ENCODE peak calls at places on chromosome 5, in eight cellular contexts. U is heart right ventricle, Z is tibial artery, C is aorta, W is esophagus squamous epithelium, D is left ventricle myocardium inferior, Q is heart left ventricle, X is fibroblast of lung. H is an unnamed sample.
A peak's percentile ranks its signal among the peaks of the same experiment; 100 is the strongest.

GRCh38 chr5:160064979-160065619 is 54.2 kb downstream of the PWWP2A start:
- DNase-seq in U (no peak), Z (no peak), C (no peak), W (no peak), D (no peak), Q (no peak), X (no peak), H (no peak)

GRCh38 chr5:170791325-170791954 is 7.9 kb downstream of the GABRP start:
- DNase-seq in U (peak; percentile 49), Z (peak; percentile 58), C (peak; percentile 82), W (no peak), D (peak; percentile 54), Q (peak; percentile 73), X (peak; percentile 47), H (peak; percentile 34)

GRCh38 chr5:149201121-149201637 is 59.9 kb downstream of the ABLIM3 start:
- DNase-seq in U (no peak), Z (no peak), C (no peak), W (no peak), D (no peak), Q (no peak), X (no peak), H (no peak)

GRCh38 chr5:159749146-159749545 is 167.1 kb upstream of the ADRA1B start:
- DNase-seq in U (no peak), Z (no peak), C (no peak), W (no peak), D (no peak), Q (no peak), X (peak; percentile 65), H (no peak)

GRCh38 chr5:163338-163620 is 28.0 kb upstream of the LRRC14B start:
- DNase-seq in U (no peak), Z (no peak), C (peak; percentile 58), W (no peak), D (no peak), Q (no peak), X (no peak), H (no peak)

GRCh38 chr5:159463590-159464321 is 133.5 kb upstream of the IL12B start:
- DNase-seq in U (no peak), Z (no peak), C (no peak), W (no peak), D (no peak), Q (no peak), X (peak; percentile 54), H (no peak)

GRCh38 chr5:134138416-134139376 is 24.2 kb downstream of the TCF7 start:
- DNase-seq in U (no peak), Z (peak; percentile 6), C (no peak), W (no peak), D (peak; percentile 11), Q (peak; percentile 4), X (peak; percentile 68), H (no peak)

GRCh38 chr5:17803976-17804375 is 169.7 kb downstream of the TAF11L14 start:
- DNase-seq in U (no peak), Z (no peak), C (no peak), W (no peak), D (no peak), Q (no peak), X (no peak), H (no peak)

GRCh38 chr5:88251048-88251711 is 17.5 kb downstream of the TMEM161B start:
- DNase-seq in U (no peak), Z (no peak), C (no peak), W (no peak), D (no peak), Q (no peak), X (peak; percentile 73), H (no peak)

GRCh38 chr5:134083517-134083916 is 31.0 kb upstream of the TCF7 start:
- DNase-seq in U (no peak), Z (no peak), C (no peak), W (no peak), D (no peak), Q (no peak), X (peak; percentile 81), H (no peak)

GRCh38 chr5:151480384-151480783 is 33.0 kb downstream of the SLC36A1 start:
- DNase-seq in U (no peak), Z (no peak), C (no peak), W (no peak), D (peak; percentile 21), Q (no peak), X (peak; percentile 40), H (no peak)

GRCh38 chr5:104095527-104095926 is 532.9 kb upstream of the NUDT12 start:
- DNase-seq in U (no peak), Z (no peak), C (peak; percentile 47), W (no peak), D (no peak), Q (no peak), X (no peak), H (no peak)

GRCh38 chr5:58459860-58460726 is at the start of gene PLK2:
- DNase-seq in U (peak; percentile 96), Z (peak; percentile 93), C (peak; percentile 98), W (peak; percentile 72), D (peak; percentile 95), Q (peak; percentile 95), X (peak; percentile 92), H (peak; percentile 97)

GRCh38 chr5:145531038-145531734 is 304.0 kb downstream of the PRELID2 start:
- DNase-seq in U (no peak), Z (no peak), C (no peak), W (no peak), D (no peak), Q (peak; percentile 6), X (peak; percentile 90), H (no peak)

GRCh38 chr5:43425965-43426364 is 13.8 kb upstream of the CCL28 start:
- DNase-seq in U (no peak), Z (no peak), C (no peak), W (no peak), D (no peak), Q (no peak), X (peak; percentile 98), H (no peak)

GRCh38 chr5:111224561-111224989 is 391 bp downstream of the CAMK4 start:
- DNase-seq in U (no peak), Z (no peak), C (no peak), W (no peak), D (no peak), Q (no peak), X (no peak), H (no peak)

GRCh38 chr5:22238047-22238446 is 615.1 kb downstream of the CDH12 start:
- DNase-seq in U (no peak), Z (no peak), C (no peak), W (no peak), D (no peak), Q (no peak), X (no peak), H (no peak)

GRCh38 chr5:53438079-53438478 is 42.4 kb upstream of the FST start:
- DNase-seq in U (no peak), Z (no peak), C (no peak), W (no peak), D (no peak), Q (no peak), X (no peak), H (no peak)

GRCh38 chr5:139188558-139189270 is 9.5 kb downstream of the SIL1 start:
- DNase-seq in U (no peak), Z (no peak), C (no peak), W (no peak), D (no peak), Q (no peak), X (no peak), H (no peak)

GRCh38 chr5:96149021-96149420 is 187.4 kb upstream of the ELL2 start:
- DNase-seq in U (no peak), Z (no peak), C (no peak), W (no peak), D (no peak), Q (no peak), X (no peak), H (no peak)

GRCh38 chr5:132414634-132415377 is 45.3 kb downstream of the SLC22A5 start:
- DNase-seq in U (no peak), Z (no peak), C (no peak), W (no peak), D (no peak), Q (no peak), X (peak; percentile 83), H (no peak)

GRCh38 chr5:63928451-63928850 is 33.8 kb downstream of the HTR1A start:
- DNase-seq in U (no peak), Z (no peak), C (no peak), W (no peak), D (no peak), Q (no peak), X (no peak), H (no peak)

GRCh38 chr5:150297934-150298595 is 4.6 kb downstream of the ARSI start:
- DNase-seq in U (no peak), Z (no peak), C (peak; percentile 61), W (no peak), D (no peak), Q (no peak), X (no peak), H (no peak)
- H3K4me1 ChIP-seq in U (peaks cover 11% of the 10 kb centered on the region), Z (peaks cover 10% of the 10 kb centered on the region), C (no peaks in the 10 kb centered on the region), W (peaks cover 57% of the 10 kb centered on the region), D (peaks cover 24% of the 10 kb centered on the region), Q (peaks cover 3% of the 10 kb centered on the region), X (peaks cover 30% of the 10 kb centered on the region), H (no peaks in the 10 kb centered on the region)

GRCh38 chr5:68299105-68299504 is 83.5 kb downstream of the PIK3R1 start:
- DNase-seq in U (no peak), Z (no peak), C (no peak), W (no peak), D (no peak), Q (no peak), X (no peak), H (no peak)
- H3K36me3 ChIP-seq in U (peaks cover 18% of the 10 kb centered on the region), Z (peaks cover 49% of the 10 kb centered on the region), C (peaks cover 4% of the 10 kb centered on the region), W (no peaks in the 10 kb centered on the region), D (peaks cover 56% of the 10 kb centered on the region), Q (peaks cover 14% of the 10 kb centered on the region), X (peaks cover 13% of the 10 kb centered on the region), H (peaks cover 75% of the 10 kb centered on the region)

GRCh38 chr5:93600409-93601052 is 17.5 kb downstream of the NR2F1 start:
- DNase-seq in U (no peak), Z (no peak), C (no peak), W (no peak), D (no peak), Q (no peak), X (peak; percentile 71), H (no peak)
- H3K4me1 ChIP-seq in U (peaks cover 6% of the 10 kb centered on the region), Z (no peaks in the 10 kb centered on the region), C (no peaks in the 10 kb centered on the region), W (peaks cover 16% of the 10 kb centered on the region), D (peaks cover 27% of the 10 kb centered on the region), Q (no peaks in the 10 kb centered on the region), X (peaks cover 21% of the 10 kb centered on the region), H (peaks cover 13% of the 10 kb centered on the region)

GRCh38 chr5:72283358-72283757 is 36.7 kb downstream of the MRPS27 start:
- DNase-seq in U (no peak), Z (no peak), C (no peak), W (no peak), D (no peak), Q (no peak), X (peak; percentile 9), H (no peak)
- H3K36me3 ChIP-seq in U (no peaks in the 10 kb centered on the region), Z (no peaks in the 10 kb centered on the region), C (no peaks in the 10 kb centered on the region), W (peaks cover 5% of the 10 kb centered on the region), D (peaks cover 6% of the 10 kb centered on the region), Q (no peaks in the 10 kb centered on the region), X (no peaks in the 10 kb centered on the region), H (no peaks in the 10 kb centered on the region)

H was measured in tibial nerve.